ENCODE peak calls at places on chromosomes 7 and 10, in six cellular contexts. One of them, this sample, is unnamed.
A peak's percentile ranks its signal among the peaks of the same experiment; 100 is the strongest.

GRCh38 chr10:119479532-119479931 is 63.0 kb downstream of the RGS10 start:
- DNase-seq in upper lobe of right lung: no peak
- DNase-seq in heart left ventricle: no peak
- DNase-seq in CD8-positive, alpha-beta T cell: no peak
- DNase-seq in IMR-90: no peak
- DNase-seq in psoas muscle: no peak
- DNase-seq in this sample: no peak

GRCh38 chr7:130921391-130922180 is 187.6 kb upstream of the KLF14 start:
- DNase-seq in heart left ventricle: no peak
- DNase-seq in IMR-90: peak; percentile 85
- DNase-seq in upper lobe of right lung: no peak
- DNase-seq in CD8-positive, alpha-beta T cell: no peak
- DNase-seq in psoas muscle: peak; percentile 80
- DNase-seq in this sample: peak; percentile 67

GRCh38 chr10:105974803-105975456 is 1189.6 kb downstream of the SORCS1 start:
- DNase-seq in CD8-positive, alpha-beta T cell: no peak
- DNase-seq in heart left ventricle: no peak
- DNase-seq in upper lobe of right lung: no peak
- DNase-seq in IMR-90: peak; percentile 1
- DNase-seq in psoas muscle: no peak
- DNase-seq in this sample: no peak

GRCh38 chr10:26860026-26860541 is 674 bp downstream of the ABI1 start:
- DNase-seq in heart left ventricle: peak; percentile 71
- DNase-seq in upper lobe of right lung: peak; percentile 84
- DNase-seq in psoas muscle: peak; percentile 77
- DNase-seq in IMR-90: peak; percentile 65
- DNase-seq in CD8-positive, alpha-beta T cell: peak; percentile 70
- DNase-seq in this sample: peak; percentile 64

GRCh38 chr10:91598211-91598981 is 34.5 kb downstream of the PPP1R3C start:
- DNase-seq in heart left ventricle: no peak
- DNase-seq in psoas muscle: no peak
- DNase-seq in CD8-positive, alpha-beta T cell: no peak
- DNase-seq in upper lobe of right lung: no peak
- DNase-seq in IMR-90: peak; percentile 80
- DNase-seq in this sample: no peak

GRCh38 chr10:44343836-44344235 is 41.1 kb downstream of the CXCL12 start:
- DNase-seq in upper lobe of right lung: no peak
- DNase-seq in heart left ventricle: no peak
- DNase-seq in CD8-positive, alpha-beta T cell: no peak
- DNase-seq in IMR-90: no peak
- DNase-seq in psoas muscle: no peak
- DNase-seq in this sample: no peak

GRCh38 chr10:68471063-68471585 is 649 bp downstream of the DNA2 start:
- DNase-seq in heart left ventricle: no peak
- DNase-seq in psoas muscle: no peak
- DNase-seq in upper lobe of right lung: no peak
- DNase-seq in IMR-90: no peak
- DNase-seq in CD8-positive, alpha-beta T cell: no peak
- DNase-seq in this sample: no peak

GRCh38 chr10:21953585-21954057 is 49.9 kb downstream of the DNAJC1 start:
- DNase-seq in heart left ventricle: no peak
- DNase-seq in upper lobe of right lung: no peak
- DNase-seq in psoas muscle: no peak
- DNase-seq in CD8-positive, alpha-beta T cell: no peak
- DNase-seq in IMR-90: peak; percentile 61
- DNase-seq in this sample: no peak

GRCh38 chr7:47815867-47816266 is 132.4 kb downstream of the PKD1L1 start:
- DNase-seq in CD8-positive, alpha-beta T cell: no peak
- DNase-seq in psoas muscle: no peak
- DNase-seq in heart left ventricle: no peak
- DNase-seq in upper lobe of right lung: peak; percentile 46
- DNase-seq in IMR-90: no peak
- DNase-seq in this sample: no peak

GRCh38 chr7:136912339-136912738 is 43.9 kb downstream of the CHRM2 start:
- DNase-seq in psoas muscle: no peak
- DNase-seq in upper lobe of right lung: no peak
- DNase-seq in IMR-90: no peak
- DNase-seq in CD8-positive, alpha-beta T cell: no peak
- DNase-seq in heart left ventricle: no peak
- DNase-seq in this sample: no peak

GRCh38 chr7:131745645-131746248 is 189.3 kb upstream of the PODXL start:
- DNase-seq in psoas muscle: no peak
- DNase-seq in upper lobe of right lung: no peak
- DNase-seq in CD8-positive, alpha-beta T cell: no peak
- DNase-seq in IMR-90: peak; percentile 43
- DNase-seq in heart left ventricle: no peak
- DNase-seq in this sample: no peak

GRCh38 chr10:31635415-31636065 is 293.1 kb downstream of the ARHGAP12 start:
- DNase-seq in heart left ventricle: no peak
- DNase-seq in psoas muscle: no peak
- DNase-seq in CD8-positive, alpha-beta T cell: no peak
- DNase-seq in upper lobe of right lung: no peak
- DNase-seq in IMR-90: peak; percentile 42
- DNase-seq in this sample: no peak

GRCh38 chr7:120775703-120776265 is 82.2 kb downstream of the TSPAN12 start:
- DNase-seq in IMR-90: no peak
- DNase-seq in CD8-positive, alpha-beta T cell: no peak
- DNase-seq in upper lobe of right lung: no peak
- DNase-seq in heart left ventricle: no peak
- DNase-seq in psoas muscle: no peak
- DNase-seq in this sample: no peak

GRCh38 chr10:49758249-49758930 is 3.7 kb downstream of the OGDHL start:
- DNase-seq in CD8-positive, alpha-beta T cell: no peak
- DNase-seq in IMR-90: no peak
- DNase-seq in psoas muscle: no peak
- DNase-seq in heart left ventricle: no peak
- DNase-seq in upper lobe of right lung: no peak
- DNase-seq in this sample: no peak

GRCh38 chr7:112069879-112070321 is 136.3 kb downstream of the DOCK4 start:
- DNase-seq in CD8-positive, alpha-beta T cell: no peak
- DNase-seq in heart left ventricle: no peak
- DNase-seq in upper lobe of right lung: no peak
- DNase-seq in IMR-90: peak; percentile 46
- DNase-seq in psoas muscle: no peak
- DNase-seq in this sample: no peak

GRCh38 chr7:159032753-159033472 is 111.8 kb downstream of the VIPR2 start:
- DNase-seq in IMR-90: no peak
- DNase-seq in CD8-positive, alpha-beta T cell: no peak
- DNase-seq in heart left ventricle: no peak
- DNase-seq in psoas muscle: no peak
- DNase-seq in upper lobe of right lung: no peak
- DNase-seq in this sample: peak; percentile 57

GRCh38 chr10:123245264-123245663 is 91.1 kb downstream of the BUB3 start:
- DNase-seq in CD8-positive, alpha-beta T cell: no peak
- DNase-seq in heart left ventricle: no peak
- DNase-seq in psoas muscle: no peak
- DNase-seq in upper lobe of right lung: no peak
- DNase-seq in IMR-90: no peak
- DNase-seq in this sample: no peak

GRCh38 chr10:67607472-67607871 is 88.5 kb downstream of the CTNNA3 start:
- DNase-seq in upper lobe of right lung: no peak
- DNase-seq in CD8-positive, alpha-beta T cell: no peak
- DNase-seq in psoas muscle: no peak
- DNase-seq in heart left ventricle: no peak
- DNase-seq in IMR-90: peak; percentile 33
- DNase-seq in this sample: no peak

DNA sequence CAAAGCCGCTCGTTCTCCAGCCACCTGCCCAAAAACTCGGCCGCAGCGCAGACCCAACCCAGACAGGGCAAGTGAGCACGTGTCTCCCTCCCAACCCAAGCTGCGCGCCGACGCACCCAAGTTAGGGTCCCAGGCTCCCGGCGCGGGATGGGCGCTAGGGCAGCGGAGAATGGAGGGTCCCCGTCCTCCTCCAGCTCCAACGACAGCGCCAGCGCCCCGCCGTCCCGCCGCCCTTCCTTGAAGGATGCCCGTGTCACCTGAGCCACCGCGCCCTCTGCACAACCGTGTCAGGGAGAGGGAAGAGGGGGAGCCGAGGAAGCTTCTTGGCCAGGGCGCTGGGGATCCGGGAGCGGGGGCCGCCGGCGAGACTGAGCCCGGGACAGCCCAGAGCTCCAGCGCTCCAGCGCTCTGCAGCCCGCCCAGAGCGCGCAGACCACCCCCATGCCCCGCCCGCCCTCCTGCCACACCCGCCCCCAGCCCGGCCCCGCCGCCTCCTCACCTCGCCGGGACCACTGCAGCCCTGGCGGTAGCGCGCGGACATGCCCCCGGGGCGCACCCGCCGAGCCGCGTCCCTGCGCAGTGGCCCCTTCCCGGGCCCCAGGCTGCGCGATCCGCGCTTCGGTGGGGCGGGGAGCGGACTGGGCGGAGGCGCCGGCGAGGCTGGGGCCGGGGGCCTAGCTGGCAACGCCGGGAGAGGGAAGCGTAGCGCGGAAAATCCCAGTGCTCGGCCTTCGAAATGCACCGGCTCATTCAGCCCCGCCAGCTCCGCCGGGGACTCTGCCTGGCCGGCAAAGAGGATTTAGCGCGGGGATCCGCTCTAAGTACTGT is at the start of gene SLC16A12:
- DNase-seq in heart left ventricle: no peak
- DNase-seq in upper lobe of right lung: peak; percentile 68
- DNase-seq in CD8-positive, alpha-beta T cell: no peak
- DNase-seq in psoas muscle: peak; percentile 55
- DNase-seq in IMR-90: no peak
- DNase-seq in this sample: no peak
- TF ChIP-seq CTCF in heart left ventricle: no peak
- TF ChIP-seq CTCF in upper lobe of right lung: no peak
- TF ChIP-seq CTCF in CD8-positive, alpha-beta T cell: no peak
- TF ChIP-seq CTCF in psoas muscle: no peak
- TF ChIP-seq CTCF in IMR-90: peak; percentile 1
- TF ChIP-seq CTCF in this sample: no peak

DNA sequence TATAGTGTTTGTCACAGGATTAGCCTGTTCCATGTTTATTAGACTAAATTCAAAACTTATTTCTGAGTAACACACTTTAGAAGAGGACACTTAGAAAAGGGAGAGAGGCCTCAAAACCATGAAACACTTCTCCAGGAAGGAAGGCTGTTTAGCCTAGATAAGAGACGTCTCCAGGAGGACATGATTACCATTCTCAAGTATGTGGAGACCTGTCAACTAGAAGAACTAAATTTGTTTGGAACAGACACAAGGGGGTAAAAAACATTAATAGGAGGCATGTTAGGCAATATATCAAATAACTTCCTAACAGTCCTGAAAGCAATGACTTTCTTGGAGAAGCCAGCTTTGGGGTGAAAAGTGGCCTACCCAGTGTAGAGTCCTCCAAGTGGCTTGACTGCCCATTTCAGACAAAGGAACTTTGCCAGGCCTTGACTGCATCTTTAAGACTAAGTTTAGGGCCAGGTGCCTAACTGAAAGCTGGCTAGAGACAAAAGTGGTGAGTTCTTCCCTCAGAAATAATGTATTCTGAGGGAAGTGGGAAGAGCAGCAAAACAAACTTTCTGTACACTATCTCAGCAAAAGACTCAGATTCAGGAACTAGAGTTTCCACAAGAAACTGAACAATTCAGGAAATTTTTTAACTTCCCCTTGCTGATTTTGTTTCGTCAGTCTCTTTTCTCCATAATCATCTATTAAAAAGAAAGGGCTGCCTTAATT is 11.8 kb downstream of the NCOA4 start:
- DNase-seq in IMR-90: peak; percentile 43
- DNase-seq in psoas muscle: no peak
- DNase-seq in heart left ventricle: no peak
- DNase-seq in CD8-positive, alpha-beta T cell: no peak
- DNase-seq in upper lobe of right lung: no peak
- DNase-seq in this sample: no peak
- H3K4me3 ChIP-seq in IMR-90: no peak overlapping the region
- H3K4me3 ChIP-seq in psoas muscle: peak overlapping the region; percentile 81
- H3K4me3 ChIP-seq in heart left ventricle: no peak overlapping the region
- H3K4me3 ChIP-seq in CD8-positive, alpha-beta T cell: no peak overlapping the region
- H3K4me3 ChIP-seq in upper lobe of right lung: no peak overlapping the region
- H3K4me3 ChIP-seq in this sample: no peak overlapping the region

GRCh38 chr10:70820976-70821750 is 5.4 kb downstream of the SGPL1 start:
- DNase-seq in CD8-positive, alpha-beta T cell: no peak
- DNase-seq in IMR-90: peak; percentile 39
- DNase-seq in upper lobe of right lung: no peak
- DNase-seq in heart left ventricle: no peak
- DNase-seq in psoas muscle: no peak
- DNase-seq in this sample: no peak
- TF ChIP-seq CTCF in CD8-positive, alpha-beta T cell: no peak
- TF ChIP-seq CTCF in IMR-90: no peak
- TF ChIP-seq CTCF in upper lobe of right lung: no peak
- TF ChIP-seq CTCF in heart left ventricle: no peak
- TF ChIP-seq CTCF in psoas muscle: no peak
- TF ChIP-seq CTCF in this sample: no peak

DNA sequence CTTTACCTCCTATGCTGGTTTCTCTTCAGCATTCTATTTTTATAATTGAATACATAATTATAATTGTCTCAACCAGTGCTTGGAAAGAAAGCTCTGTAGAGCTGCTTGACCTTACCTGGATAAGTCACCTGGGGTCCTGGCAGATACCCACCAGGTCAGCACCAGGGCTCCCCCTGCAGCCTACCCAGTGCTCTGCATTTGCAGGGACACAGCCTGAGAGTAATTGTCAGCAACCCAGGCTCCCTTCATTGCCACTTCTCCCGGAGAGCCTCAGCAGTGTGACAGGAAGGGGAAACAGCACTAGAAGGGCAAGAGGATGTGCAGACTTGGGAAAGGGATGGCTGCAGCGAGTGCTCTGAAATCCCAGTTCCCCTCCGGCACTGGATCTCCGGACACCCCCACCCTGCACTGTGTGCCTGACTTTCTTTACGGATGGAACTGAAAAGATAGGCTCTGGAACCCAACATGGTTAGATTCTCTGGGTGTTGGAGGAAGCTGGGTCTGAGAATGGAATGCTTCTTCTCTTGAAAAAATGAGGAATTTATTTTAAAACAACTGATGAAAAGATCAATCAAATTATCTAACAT is 11.4 kb upstream of the PAX4 start:
- DNase-seq in IMR-90: no peak
- DNase-seq in CD8-positive, alpha-beta T cell: peak; percentile 28
- DNase-seq in psoas muscle: no peak
- DNase-seq in heart left ventricle: no peak
- DNase-seq in upper lobe of right lung: no peak
- DNase-seq in this sample: no peak
- H3K4me3 ChIP-seq in IMR-90: no peak overlapping the region
- H3K4me3 ChIP-seq in CD8-positive, alpha-beta T cell: no peak overlapping the region
- H3K4me3 ChIP-seq in psoas muscle: no peak overlapping the region
- H3K4me3 ChIP-seq in heart left ventricle: no peak overlapping the region
- H3K4me3 ChIP-seq in upper lobe of right lung: no peak overlapping the region
- H3K4me3 ChIP-seq in this sample: no peak overlapping the region

GRCh38 chr10:95788830-95789229 is 32.9 kb downstream of the ENTPD1 start:
- DNase-seq in CD8-positive, alpha-beta T cell: no peak
- DNase-seq in psoas muscle: no peak
- DNase-seq in upper lobe of right lung: no peak
- DNase-seq in IMR-90: peak; percentile 85
- DNase-seq in heart left ventricle: no peak
- DNase-seq in this sample: no peak
- TF ChIP-seq CTCF in CD8-positive, alpha-beta T cell: no peak
- TF ChIP-seq CTCF in psoas muscle: no peak
- TF ChIP-seq CTCF in upper lobe of right lung: no peak
- TF ChIP-seq CTCF in IMR-90: no peak
- TF ChIP-seq CTCF in heart left ventricle: no peak
- TF ChIP-seq CTCF in this sample: no peak

GRCh38 chr7:150973571-150974451 is 4.3 kb downstream of the KCNH2 start:
- DNase-seq in IMR-90: no peak
- DNase-seq in heart left ventricle: peak; percentile 60
- DNase-seq in psoas muscle: no peak
- DNase-seq in upper lobe of right lung: no peak
- DNase-seq in CD8-positive, alpha-beta T cell: peak; percentile 56
- DNase-seq in this sample: no peak
- H3K4me3 ChIP-seq in IMR-90: no peak overlapping the region
- H3K4me3 ChIP-seq in heart left ventricle: no peak overlapping the region
- H3K4me3 ChIP-seq in psoas muscle: no peak overlapping the region
- H3K4me3 ChIP-seq in upper lobe of right lung: peak overlapping the region; percentile 50
- H3K4me3 ChIP-seq in CD8-positive, alpha-beta T cell: peak overlapping the region; percentile 69
- H3K4me3 ChIP-seq in this sample: peak overlapping the region; percentile 40

GRCh38 chr10:83961620-83962019 is 177.7 kb upstream of the GHITM start:
- DNase-seq in CD8-positive, alpha-beta T cell: no peak
- DNase-seq in upper lobe of right lung: no peak
- DNase-seq in psoas muscle: no peak
- DNase-seq in IMR-90: no peak
- DNase-seq in heart left ventricle: no peak
- DNase-seq in this sample: no peak
- TF ChIP-seq CTCF in CD8-positive, alpha-beta T cell: no peak
- TF ChIP-seq CTCF in upper lobe of right lung: no peak
- TF ChIP-seq CTCF in psoas muscle: no peak
- TF ChIP-seq CTCF in IMR-90: no peak
- TF ChIP-seq CTCF in heart left ventricle: no peak
- TF ChIP-seq CTCF in this sample: no peak